ENCODE peak calls at places on chromosomes 1 and 21, in eight cellular contexts. N is KBM-7; G is IMR-90; Y is activated CD4-positive, CD25-positive, alpha-beta regulatory T cell; K is activated T-cell treated with anti-CD3 and anti-CD28 coated beads, Interleukin-2, amount 50 U/mL, for 72 hours; D is NCI-H1436; X is body of pancreas; I is mesenchymal stem cell. B is an unnamed sample.

GRCh38 chr1:42825058-42825851 is 8.1 kb upstream of the SVBP start:
- DNase-seq in N (no peak), G (no peak), Y (no peak), K (no peak), D (no peak), X (no peak), I (no peak), B (no peak)

GRCh38 chr1:2228684-2229031 is 539 bp downstream of the SKI start:
- DNase-seq in N (no peak), G (no peak), Y (no peak), K (peak), D (no peak), X (peak), I (no peak), B (no peak)

GRCh38 chr21:27734146-27734545 is 767.3 kb upstream of the ADAMTS5 start:
- DNase-seq in N (no peak), G (peak), Y (no peak), K (no peak), D (no peak), X (no peak), I (peak), B (no peak)

GRCh38 chr1:180916012-180916770 is 3.5 kb downstream of the KIAA1614 start:
- DNase-seq in N (no peak), G (no peak), Y (no peak), K (no peak), D (no peak), X (no peak), I (no peak), B (no peak)

GRCh38 chr1:7971024-7971423 is 9.5 kb downstream of the PARK7 start:
- DNase-seq in N (no peak), G (no peak), Y (no peak), K (no peak), D (no peak), X (no peak), I (no peak), B (no peak)

GRCh38 chr1:93628682-93629081 is 53.0 kb downstream of the BCAR3 start:
- DNase-seq in N (no peak), G (no peak), Y (no peak), K (no peak), D (no peak), X (no peak), I (no peak), B (no peak)

GRCh38 chr1:196323869-196324268 is 284.4 kb downstream of the KCNT2 start:
- DNase-seq in N (no peak), G (no peak), Y (no peak), K (no peak), D (no peak), X (no peak), I (no peak), B (no peak)

GRCh38 chr1:21725738-21726392 is 56.7 kb upstream of the RAP1GAP start:
- DNase-seq in N (no peak), G (no peak), Y (no peak), K (no peak), D (no peak), X (no peak), I (no peak), B (no peak)

GRCh38 chr21:25925936-25926335 is 191.2 kb downstream of the GABPA start:
- DNase-seq in N (peak), G (peak), Y (no peak), K (no peak), D (no peak), X (peak), I (peak), B (no peak)

B was measured in activated naive CD8-positive, alpha-beta T cell treated with anti-CD3 and anti-CD28 coated beads, Interleukin-2, amount 50 U/mL, for 16 hours.